ENCODE peak calls at places on chromosomes 13 and 19, in nine cellular contexts. C is left ventricle myocardium inferior, Q is GM23338, G is endodermal cell, M is astrocyte of the cerebellum, J is cardiac fibroblast, L is psoas muscle, T is mesothelial cell of epicardium, K is ovary. P is an unnamed sample.

GRCh38 chr13:108428691-108429090 is 159.2 kb downstream of the TNFSF13B start:
- DNase-seq in J (no peak), C (no peak), G (no peak), M (no peak), Q (no peak), L (no peak), T (no peak), K (no peak), P (no peak)

GRCh38 chr13:25203256-25203794 is 31.2 kb upstream of the AMER2 start:
- DNase-seq in L (no peak), J (no peak), Q (peak; percentile 15), C (no peak), M (no peak), K (no peak), T (no peak), G (peak; percentile 56), P (no peak)

GRCh38 chr19:16943942-16944625 is 55.3 kb downstream of the F2RL3 start:
- DNase-seq in K (no peak), M (no peak), L (no peak), J (no peak), G (no peak), Q (no peak), T (no peak), C (no peak), P (no peak)

GRCh38 chr19:9565900-9566705 is 18.2 kb downstream of the ZNF121 start:
- DNase-seq in G (no peak), K (no peak), C (no peak), L (no peak), M (no peak), Q (peak; percentile 56), J (peak; percentile 31), T (no peak), P (peak; percentile 27)

GRCh38 chr19:19385900-19386339 is 19.6 kb upstream of the GATAD2A start:
- DNase-seq in C (no peak), K (no peak), G (no peak), Q (peak; percentile 66), T (peak; percentile 67), M (no peak), L (no peak), J (peak; percentile 42), P (no peak)

GRCh38 chr19:29609636-29610035 is 3.6 kb downstream of the POP4 start:
- DNase-seq in T (no peak), M (no peak), K (no peak), Q (no peak), J (no peak), C (no peak), L (no peak), G (no peak), P (no peak)

GRCh38 chr13:30077338-30077737 is 226.9 kb upstream of the UBL3 start:
- DNase-seq in T (no peak), K (no peak), Q (no peak), G (peak; percentile 74), L (no peak), J (no peak), M (no peak), C (no peak), P (no peak)

GRCh38 chr13:113080361-113080831 is 25.2 kb upstream of the F7 start:
- DNase-seq in Q (no peak), J (no peak), G (no peak), C (no peak), M (no peak), T (no peak), L (no peak), K (no peak), P (no peak)

GRCh38 chr13:68160466-68160865 is 930.3 kb upstream of the PCDH9 start:
- DNase-seq in L (no peak), G (no peak), Q (no peak), M (no peak), K (no peak), T (no peak), C (no peak), J (no peak), P (no peak)

GRCh38 chr13:25420161-25420560 is 48.4 kb downstream of the ATP8A2 start:
- DNase-seq in G (no peak), T (no peak), J (no peak), C (no peak), K (no peak), L (no peak), Q (peak; percentile 55), M (no peak), P (no peak)

GRCh38 chr19:29967623-29968022 is 25.6 kb downstream of the URI1 start:
- DNase-seq in Q (no peak), C (no peak), J (peak; percentile 63), G (no peak), L (no peak), M (no peak), K (no peak), T (no peak), P (peak; percentile 50)

GRCh38 chr19:49890349-49891311 is 6.1 kb downstream of the IL4I1 start:
- DNase-seq in K (peak; percentile 60), Q (peak; percentile 80), T (no peak), M (no peak), L (no peak), G (peak; percentile 93), J (no peak), C (no peak), P (no peak)

GRCh38 chr19:38329651-38330050 is 6.0 kb upstream of the CATSPERG start:
- DNase-seq in T (no peak), Q (no peak), M (no peak), G (no peak), K (no peak), C (no peak), J (no peak), L (no peak), P (no peak)

GRCh38 chr19:28737021-28737525 is 475.9 kb downstream of the UQCRFS1 start:
- DNase-seq in T (no peak), J (peak; percentile 76), L (no peak), C (no peak), Q (peak; percentile 65), G (no peak), K (no peak), M (peak; percentile 22), P (no peak)

GRCh38 chr13:28035146-28035782 is 46.8 kb upstream of the URAD start:
- DNase-seq in T (no peak), M (no peak), G (peak; percentile 63), Q (no peak), J (peak; percentile 11), L (no peak), K (no peak), C (no peak), P (peak; percentile 33)

GRCh38 chr13:42740753-42741152 is 40.6 kb upstream of the FAM216B start:
- DNase-seq in K (no peak), C (peak; percentile 47), T (peak; percentile 64), J (peak; percentile 52), Q (peak; percentile 6), M (no peak), L (peak; percentile 39), G (no peak), P (peak; percentile 6)

GRCh38 chr19:2462635-2463421 is 6.1 kb upstream of the LMNB2 start:
- DNase-seq in J (peak; percentile 96), K (peak; percentile 93), Q (peak; percentile 100), L (peak; percentile 87), T (peak; percentile 83), M (peak; percentile 95), C (peak; percentile 90), G (peak; percentile 99), P (peak; percentile 97)

GRCh38 chr19:47310819-47311218 is 1.2 kb downstream of the C5AR1 start:
- DNase-seq in T (peak; percentile 71), L (no peak), G (no peak), K (no peak), C (peak; percentile 50), J (peak; percentile 73), M (no peak), Q (no peak), P (peak; percentile 94)

GRCh38 chr13:23707674-23708073 is 137.5 kb downstream of the TNFRSF19 start:
- DNase-seq in T (no peak), M (no peak), C (no peak), Q (no peak), J (peak; percentile 70), K (no peak), G (no peak), L (no peak), P (peak; percentile 26)
- TF ChIP-seq CTCF in T (no peak), M (peak; percentile 48), C (peak; percentile 47), Q (no peak), J (peak; percentile 52), K (no peak), G (peak; percentile 56), L (peak; percentile 5), P (peak; percentile 11)

GRCh38 chr13:48733739-48734329 is 80.1 kb downstream of the CYSLTR2 start:
- DNase-seq in T (no peak), G (no peak), Q (no peak), L (no peak), M (no peak), K (no peak), C (no peak), J (no peak), P (no peak)
- TF ChIP-seq CTCF in T (no peak), G (no peak), Q (no peak), L (no peak), M (no peak), K (no peak), C (no peak), J (no peak), P (no peak)

GRCh38 chr19:11558881-11559828 is at the start of gene ELOF1:
- DNase-seq in M (peak; percentile 96), T (peak; percentile 97), G (peak; percentile 99), Q (peak; percentile 100), K (peak; percentile 96), L (peak; percentile 98), J (peak; percentile 98), C (peak; percentile 97), P (peak; percentile 99)
- TF ChIP-seq CTCF in M (peak; percentile 42), T (no peak), G (peak; percentile 34), Q (peak; percentile 10), K (no peak), L (no peak), J (peak; percentile 24), C (peak; percentile 30), P (peak; percentile 3)

DNA sequence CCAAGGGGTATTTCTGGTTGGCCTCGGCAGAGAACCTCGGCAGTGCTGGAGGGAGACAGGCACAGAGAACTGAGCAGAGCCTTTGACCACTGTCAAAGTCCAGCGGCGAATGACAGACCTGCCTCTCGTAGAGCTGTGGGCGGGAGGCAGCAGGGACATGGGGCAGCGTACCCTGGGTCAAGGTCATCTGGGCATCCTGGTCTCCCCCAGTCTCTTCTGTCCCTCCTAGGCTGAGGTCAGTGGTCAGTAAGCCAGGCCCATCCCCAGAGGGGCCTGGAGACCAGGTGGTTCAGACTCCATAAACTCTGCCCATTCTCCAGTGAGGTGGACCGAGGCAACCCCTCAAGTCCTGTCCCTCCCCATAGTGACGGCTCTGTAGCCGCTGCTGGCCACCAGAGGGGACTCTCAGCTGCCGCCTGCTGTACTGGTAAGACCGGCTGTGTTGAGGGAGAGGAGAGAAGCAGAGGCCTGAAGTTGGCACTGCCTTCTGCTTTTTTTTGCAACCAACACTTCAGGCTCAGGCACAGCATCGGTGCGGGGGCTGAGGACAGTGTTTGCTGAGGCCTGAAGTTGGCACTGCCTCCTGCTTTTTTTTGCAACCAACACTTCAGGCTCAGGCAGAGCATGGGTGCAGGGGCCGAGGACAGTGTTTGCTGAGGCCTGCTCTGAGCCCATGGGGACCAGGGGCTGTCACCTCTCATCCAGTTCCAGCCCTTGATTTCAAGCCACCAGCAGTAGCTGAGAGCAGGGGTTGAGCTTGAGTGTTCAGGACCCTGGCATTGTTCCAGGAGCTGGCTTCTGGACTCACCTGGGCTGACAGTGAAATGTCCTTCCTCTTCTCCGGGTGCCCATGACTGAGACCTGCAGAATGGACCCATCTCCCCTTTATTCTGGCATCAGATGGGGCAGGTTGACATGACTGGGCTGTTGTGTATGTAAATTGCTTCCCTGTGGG is at the start of gene PGLYRP2:
- DNase-seq in C (no peak), L (no peak), K (no peak), J (no peak), M (no peak), T (no peak), G (peak; percentile 65), Q (peak; percentile 30), P (peak; percentile 40)
- TF ChIP-seq CTCF in C (peak; percentile 48), L (no peak), K (no peak), J (no peak), M (no peak), T (no peak), G (no peak), Q (no peak), P (no peak)